ENCODE peak calls at places on chromosomes 7 and 10, in five cellular contexts. Z is GM12878, B is HepG2, D is NT2/D1, H is H1. J is an unnamed sample.

GRCh38 chr10:119243967-119244366 is 36.6 kb downstream of the GRK5 start:
- DNase-seq in Z (no peak), B (no peak), D (no peak), H (no peak), J (no peak)

GRCh38 chr10:6115824-6116350 is 27.1 kb downstream of the RBM17 start:
- DNase-seq in Z (no peak), B (no peak), D (no peak), H (no peak), J (no peak)

GRCh38 chr10:8242295-8242872 is 187.9 kb downstream of the GATA3 start:
- DNase-seq in Z (no peak), B (no peak), D (no peak), H (no peak), J (no peak)

GRCh38 chr7:86559096-86559495 is 84.6 kb upstream of the GRM3 start:
- DNase-seq in Z (no peak), B (no peak), D (no peak), H (no peak), J (peak)

GRCh38 chr7:105154084-105154483 is 140.1 kb downstream of the KMT2E start:
- DNase-seq in Z (no peak), B (no peak), D (no peak), H (no peak), J (no peak)

GRCh38 chr10:113331971-113332370 is 220.9 kb upstream of the HABP2 start:
- DNase-seq in Z (no peak), B (no peak), D (no peak), H (no peak), J (no peak)

GRCh38 chr7:30977896-30978564 is 14.3 kb downstream of the GHRHR start:
- DNase-seq in Z (no peak), B (peak), D (no peak), H (peak), J (peak)

GRCh38 chr7:35505031-35505430 is 189.9 kb downstream of the HERPUD2 start:
- DNase-seq in Z (no peak), B (peak), D (peak), H (no peak), J (no peak)

GRCh38 chr10:126087274-126087673 is 190.9 kb downstream of the FANK1 start:
- DNase-seq in Z (no peak), B (no peak), D (no peak), H (no peak), J (no peak)

GRCh38 chr10:132507956-132508490 is 29.6 kb upstream of the INPP5A start:
- DNase-seq in Z (no peak), B (no peak), D (no peak), H (no peak), J (no peak)

GRCh38 chr10:36280886-36281499 is 638.9 kb upstream of the FZD8 start:
- DNase-seq in Z (no peak), B (no peak), D (no peak), H (no peak), J (no peak)

DNA sequence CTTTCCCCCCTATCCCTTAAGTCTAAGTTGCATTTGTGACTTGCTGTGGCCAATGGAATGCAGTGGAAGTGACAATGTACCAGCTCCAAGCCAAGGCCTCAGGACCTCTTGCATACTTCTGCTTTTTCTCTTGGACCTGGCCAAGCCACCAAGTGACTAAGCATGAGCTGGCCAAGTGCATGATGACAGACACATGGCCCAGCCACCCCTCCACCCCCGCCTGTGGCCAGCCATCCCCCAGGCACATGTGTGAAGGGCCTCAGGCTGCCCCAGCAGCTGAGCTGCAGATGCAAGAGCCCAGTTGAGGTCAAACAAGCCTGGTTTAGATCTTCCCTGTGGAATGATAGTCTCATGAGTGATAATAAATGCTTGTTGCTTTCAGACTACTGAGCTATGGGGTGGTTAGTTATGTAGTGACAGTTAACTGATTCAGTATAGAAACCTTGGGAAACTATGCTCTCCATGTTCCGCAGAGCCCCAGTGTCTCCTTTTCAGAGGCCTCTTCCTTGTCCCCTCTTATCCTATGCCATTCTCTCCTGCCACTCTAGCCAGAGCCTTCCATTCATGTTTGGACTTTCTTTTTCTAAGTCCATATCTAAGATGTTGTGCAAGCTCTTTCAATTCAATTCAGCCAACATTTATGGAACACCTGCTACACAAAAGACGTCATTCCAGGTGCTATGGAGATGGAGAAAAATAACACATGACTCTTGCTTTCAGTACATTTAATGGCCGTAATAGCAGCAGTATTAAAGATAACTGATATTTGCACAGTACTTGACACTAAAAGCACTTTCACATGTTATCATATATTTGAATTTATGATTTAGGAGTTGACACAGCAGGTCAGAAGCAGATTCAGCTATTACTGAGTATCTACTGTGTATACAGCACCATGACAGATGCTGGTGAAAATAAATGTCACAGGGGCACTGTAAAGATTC is 55.5 kb upstream of the LOXL4 start:
- DNase-seq in Z (no peak), B (peak), D (no peak), H (no peak), J (no peak)
- TF ChIP-seq SUZ12 in Z (no peak), B (no peak), D (no peak), H (no peak), J (no peak)

DNA sequence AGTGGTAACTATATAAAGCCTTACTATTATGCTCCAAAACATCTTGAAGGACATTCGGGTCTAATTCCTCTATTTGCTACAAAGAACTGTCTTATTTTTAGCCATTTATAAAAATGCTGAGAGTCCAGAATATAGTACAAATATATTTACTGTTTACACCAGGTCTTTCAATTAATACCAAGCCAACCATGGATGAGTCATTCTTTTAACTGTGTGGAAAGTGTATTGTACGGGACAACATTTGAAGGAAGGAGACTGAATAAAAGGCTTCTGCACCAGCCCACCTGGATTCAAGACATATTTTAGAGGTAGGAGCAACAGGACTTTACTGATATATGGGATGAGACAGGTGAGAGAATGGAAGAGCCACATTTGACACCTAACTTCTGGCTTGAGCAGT is 35.4 kb downstream of the MASTL start:
- DNase-seq in Z (no peak), B (no peak), D (no peak), H (no peak), J (no peak)
- TF ChIP-seq SUZ12 in Z (no peak), B (no peak), D (no peak), H (no peak), J (no peak)

GRCh38 chr7:101420436-101420835 is 57.8 kb downstream of the COL26A1 start:
- DNase-seq in Z (no peak), B (no peak), D (no peak), H (no peak), J (peak)

GRCh38 chr7:101419831-101420230 is 57.2 kb downstream of the COL26A1 start:
- DNase-seq in Z (no peak), B (no peak), D (no peak), H (no peak), J (no peak)

GRCh38 chr7:101426303-101427011 is 63.8 kb downstream of the COL26A1 start:
- DNase-seq in Z (no peak), B (no peak), D (no peak), H (no peak), J (no peak)

GRCh38 chr7:101421123-101421522 is 58.4 kb downstream of the COL26A1 start:
- DNase-seq in Z (no peak), B (no peak), D (no peak), H (no peak), J (no peak)

DNA sequence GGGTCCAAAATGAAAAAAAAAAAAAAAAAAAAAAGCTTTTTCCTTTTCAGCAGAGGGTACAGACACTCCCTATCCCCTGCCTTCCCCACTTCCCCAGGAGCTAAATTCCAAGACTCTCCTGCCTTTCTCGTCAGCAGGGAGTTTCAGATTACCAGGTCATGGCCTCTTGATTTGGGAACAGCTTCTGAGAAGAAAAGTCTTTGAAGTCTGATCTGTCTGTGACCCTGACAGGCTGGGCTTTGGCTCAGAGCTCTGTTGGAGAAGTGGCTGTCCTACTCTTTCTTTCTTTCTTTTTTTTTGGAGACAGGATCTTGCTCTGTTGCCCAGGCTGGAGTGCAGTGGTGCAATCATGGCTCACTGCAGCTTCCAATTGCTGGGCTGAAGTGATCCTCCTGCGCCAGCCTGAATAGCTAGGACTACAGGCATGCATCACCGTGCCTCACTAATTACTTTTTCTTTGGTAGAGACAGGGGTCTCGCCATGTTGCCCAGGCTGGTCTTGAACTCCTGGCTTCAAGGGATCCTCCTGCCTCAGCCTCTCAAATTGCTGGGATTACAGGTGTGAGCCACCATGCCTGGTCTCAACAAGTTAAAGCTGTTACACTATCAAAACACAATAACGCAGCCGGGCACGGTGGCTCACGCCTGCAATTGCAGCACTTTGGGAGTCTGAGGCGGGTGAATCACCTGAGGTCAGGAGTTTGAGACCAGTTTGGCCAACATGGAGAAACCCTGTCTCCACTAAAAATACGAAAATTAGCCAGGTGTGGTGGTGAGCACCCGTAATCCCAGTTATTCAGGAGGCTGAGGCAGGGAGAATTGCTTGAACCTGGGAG is 59.9 kb downstream of the COL26A1 start:
- DNase-seq in Z (no peak), B (no peak), D (no peak), H (no peak), J (no peak)
- TF ChIP-seq SUZ12 in Z (no peak), B (no peak), D (no peak), H (no peak), J (no peak)

DNA sequence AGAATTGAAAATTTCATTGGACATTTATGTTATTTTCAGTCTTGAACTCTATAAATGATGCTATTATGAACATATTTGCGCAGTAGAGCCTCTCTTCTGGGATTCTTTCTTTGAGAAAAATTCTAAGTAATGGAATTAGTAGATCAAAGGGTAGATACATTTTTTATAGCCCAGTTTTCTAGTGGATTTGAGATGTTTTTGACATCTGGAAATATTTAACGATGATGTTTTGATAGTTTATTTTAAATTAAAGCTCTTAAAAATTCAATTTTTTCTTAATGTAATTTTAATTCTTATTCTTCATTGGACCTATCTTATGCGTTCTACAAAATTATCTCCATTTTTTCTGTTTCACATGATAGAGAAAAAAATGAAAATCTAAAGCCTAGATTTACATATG is 103.0 kb downstream of the ADAM22 start:
- DNase-seq in Z (no peak), B (no peak), D (no peak), H (no peak), J (no peak)
- TF ChIP-seq SUZ12 in Z (no peak), B (no peak), D (no peak), H (no peak), J (no peak)

GRCh38 chr7:18762189-18762588 is 266.6 kb downstream of the HDAC9 start:
- DNase-seq in Z (no peak), B (no peak), D (no peak), H (no peak), J (no peak)
- TF ChIP-seq SUZ12 in Z (no peak), B (no peak), D (no peak), H (no peak), J (no peak)

GRCh38 chr10:102268333-102268999 is 23.1 kb downstream of the GBF1 start:
- DNase-seq in Z (no peak), B (no peak), D (no peak), H (no peak), J (no peak)
- TF ChIP-seq SUZ12 in Z (no peak), B (no peak), D (no peak), H (no peak), J (no peak)

GRCh38 chr10:71323407-71323806 is 4.3 kb downstream of the SLC29A3 start:
- DNase-seq in Z (no peak), B (peak), D (no peak), H (no peak), J (peak)
- TF ChIP-seq SUZ12 in Z (no peak), B (peak), D (no peak), H (no peak), J (no peak)

DNA sequence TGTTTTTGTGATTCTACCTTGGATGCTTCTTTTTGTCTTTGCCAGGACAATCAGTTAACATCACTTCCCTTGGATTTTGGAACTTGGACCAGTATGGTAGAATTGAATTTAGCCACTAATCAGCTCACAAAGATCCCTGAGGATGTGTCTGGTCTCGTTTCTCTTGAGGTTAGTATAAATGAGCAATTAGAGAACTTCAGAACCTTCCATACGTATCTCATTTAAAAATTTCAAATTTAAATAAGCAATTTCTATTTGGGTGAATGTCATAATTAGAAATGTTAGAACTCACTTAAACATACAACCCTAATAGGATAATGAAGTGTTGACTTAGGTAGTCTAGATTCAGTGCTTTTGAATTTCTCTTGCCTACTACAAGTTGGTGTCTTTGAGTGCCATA is 69.3 kb upstream of the ADRA2A start:
- DNase-seq in Z (no peak), B (no peak), D (no peak), H (no peak), J (no peak)
- TF ChIP-seq SUZ12 in Z (no peak), B (no peak), D (no peak), H (no peak), J (no peak)

GRCh38 chr7:141410353-141410752 is 140.9 kb upstream of the AGK start:
- DNase-seq in Z (no peak), B (no peak), D (no peak), H (no peak), J (no peak)
- TF ChIP-seq SUZ12 in Z (no peak), B (no peak), D (no peak), H (no peak), J (no peak)

J was measured in HEK293T.